ENCODE peak calls at places on chromosomes 3 and 15, in five cellular contexts. One of them, this sample, is unnamed.

GRCh38 chr15:56464893-56465520 is at the start of gene MNS1:
- DNase-seq in uterus: peak; percentile 92
- DNase-seq in NCI-H1092: peak; percentile 89
- DNase-seq in HFFc6: peak; percentile 92
- DNase-seq in DMS79 treated with DMSO at 0.1 percent for 48 hours: peak; percentile 79
- DNase-seq in this sample: peak; percentile 65

GRCh38 chr3:9884555-9885165 is 4.6 kb upstream of the CIDEC start:
- DNase-seq in uterus: peak; percentile 48
- DNase-seq in NCI-H1092: no peak
- DNase-seq in HFFc6: peak; percentile 91
- DNase-seq in DMS79 treated with DMSO at 0.1 percent for 48 hours: no peak
- DNase-seq in this sample: peak; percentile 78

GRCh38 chr3:184742676-184743135 is 30.8 kb upstream of the MAGEF1 start:
- DNase-seq in uterus: peak; percentile 5
- DNase-seq in NCI-H1092: no peak
- DNase-seq in HFFc6: no peak
- DNase-seq in DMS79 treated with DMSO at 0.1 percent for 48 hours: no peak
- DNase-seq in this sample: no peak

GRCh38 chr15:101492752-101493692 is 3.5 kb upstream of the PCSK6 start:
- DNase-seq in uterus: no peak
- DNase-seq in NCI-H1092: no peak
- DNase-seq in HFFc6: no peak
- DNase-seq in DMS79 treated with DMSO at 0.1 percent for 48 hours: no peak
- DNase-seq in this sample: no peak

GRCh38 chr3:49781415-49782199 is 4.7 kb downstream of the IP6K1 start:
- DNase-seq in uterus: no peak
- DNase-seq in NCI-H1092: no peak
- DNase-seq in HFFc6: no peak
- DNase-seq in DMS79 treated with DMSO at 0.1 percent for 48 hours: no peak
- DNase-seq in this sample: no peak

GRCh38 chr15:101317473-101317872 is 22.4 kb upstream of the SNRPA1 start:
- DNase-seq in uterus: no peak
- DNase-seq in NCI-H1092: no peak
- DNase-seq in HFFc6: no peak
- DNase-seq in DMS79 treated with DMSO at 0.1 percent for 48 hours: no peak
- DNase-seq in this sample: no peak

GRCh38 chr15:57213783-57214366 is 162.4 kb upstream of the CGNL1 start:
- DNase-seq in uterus: no peak
- DNase-seq in NCI-H1092: peak; percentile 22
- DNase-seq in HFFc6: peak; percentile 56
- DNase-seq in DMS79 treated with DMSO at 0.1 percent for 48 hours: peak; percentile 16
- DNase-seq in this sample: no peak

GRCh38 chr3:55204417-55204816 is 276.6 kb upstream of the LRTM1 start:
- DNase-seq in uterus: no peak
- DNase-seq in NCI-H1092: no peak
- DNase-seq in HFFc6: no peak
- DNase-seq in DMS79 treated with DMSO at 0.1 percent for 48 hours: no peak
- DNase-seq in this sample: no peak

GRCh38 chr3:150384517-150385212 is 23.4 kb upstream of the TSC22D2 start:
- DNase-seq in uterus: no peak
- DNase-seq in NCI-H1092: no peak
- DNase-seq in HFFc6: no peak
- DNase-seq in DMS79 treated with DMSO at 0.1 percent for 48 hours: peak; percentile 5
- DNase-seq in this sample: no peak

GRCh38 chr15:73004462-73004861 is 47.8 kb upstream of the NEO1 start:
- DNase-seq in uterus: no peak
- DNase-seq in NCI-H1092: no peak
- DNase-seq in HFFc6: no peak
- DNase-seq in DMS79 treated with DMSO at 0.1 percent for 48 hours: no peak
- DNase-seq in this sample: no peak

GRCh38 chr15:67104453-67104852 is 39.1 kb downstream of the SMAD3 start:
- DNase-seq in uterus: no peak
- DNase-seq in NCI-H1092: no peak
- DNase-seq in HFFc6: no peak
- DNase-seq in DMS79 treated with DMSO at 0.1 percent for 48 hours: no peak
- DNase-seq in this sample: no peak

GRCh38 chr3:94004301-94004910 is 24.0 kb downstream of the STX19 start:
- DNase-seq in uterus: no peak
- DNase-seq in NCI-H1092: no peak
- DNase-seq in HFFc6: peak; percentile 72
- DNase-seq in DMS79 treated with DMSO at 0.1 percent for 48 hours: peak; percentile 46
- DNase-seq in this sample: peak; percentile 3

GRCh38 chr3:108472011-108472591 is 38.3 kb downstream of the MYH15 start:
- DNase-seq in uterus: no peak
- DNase-seq in NCI-H1092: no peak
- DNase-seq in HFFc6: peak; percentile 91
- DNase-seq in DMS79 treated with DMSO at 0.1 percent for 48 hours: no peak
- DNase-seq in this sample: peak; percentile 33

GRCh38 chr3:30282052-30282708 is 324.2 kb upstream of the TGFBR2 start:
- DNase-seq in uterus: no peak
- DNase-seq in NCI-H1092: no peak
- DNase-seq in HFFc6: peak; percentile 94
- DNase-seq in DMS79 treated with DMSO at 0.1 percent for 48 hours: no peak
- DNase-seq in this sample: peak; percentile 15

GRCh38 chr3:52190294-52190841 is 7.6 kb upstream of the ALAS1 start:
- DNase-seq in uterus: peak; percentile 73
- DNase-seq in NCI-H1092: no peak
- DNase-seq in HFFc6: peak; percentile 12
- DNase-seq in DMS79 treated with DMSO at 0.1 percent for 48 hours: no peak
- DNase-seq in this sample: peak; percentile 41